ENCODE peak calls at places on chromosomes 16 and 17, in seven cellular contexts. R, A, P, F, U, V and J are unnamed samples.

GRCh38 chr16:48963901-48964615 is 317.6 kb downstream of the CBLN1 start:
- DNase-seq in R (no peak), A (peak; percentile 90), P (no peak), F (no peak), U (no peak), V (no peak), J (no peak)

GRCh38 chr17:683499-684254 is 31.0 kb downstream of the VPS53 start:
- DNase-seq in R (no peak), A (no peak), P (no peak), F (no peak), U (no peak), V (no peak), J (no peak)

GRCh38 chr16:12678983-12679382 is 124.7 kb downstream of the CPPED1 start:
- DNase-seq in R (no peak), A (no peak), P (no peak), F (no peak), U (no peak), V (no peak), J (no peak)

GRCh38 chr17:81931557-81932332 is 4.2 kb upstream of the MAFG start:
- DNase-seq in R (no peak), A (no peak), P (no peak), F (no peak), U (no peak), V (no peak), J (no peak)

GRCh38 chr17:48236681-48237134 is 129.1 kb downstream of the SNX11 start:
- DNase-seq in R (no peak), A (no peak), P (no peak), F (no peak), U (no peak), V (no peak), J (no peak)

GRCh38 chr17:82956146-82956725 is 116.4 kb upstream of the ZNF750 start:
- DNase-seq in R (no peak), A (peak; percentile 49), P (no peak), F (no peak), U (no peak), V (no peak), J (no peak)

GRCh38 chr17:81842378-81842724 is 7.5 kb upstream of the PPP1R27 start:
- DNase-seq in R (no peak), A (no peak), P (no peak), F (no peak), U (no peak), V (no peak), J (no peak)

GRCh38 chr17:65594585-65594940 is 33.1 kb upstream of the AXIN2 start:
- DNase-seq in R (peak; percentile 29), A (peak; percentile 74), P (no peak), F (no peak), U (no peak), V (no peak), J (no peak)

GRCh38 chr17:81840826-81841778 is 6.3 kb upstream of the PPP1R27 start:
- DNase-seq in R (no peak), A (peak; percentile 76), P (no peak), F (no peak), U (peak; percentile 37), V (no peak), J (no peak)

GRCh38 chr17:43814714-43815113 is 18.2 kb downstream of the MPP3 start:
- DNase-seq in R (no peak), A (no peak), P (no peak), F (no peak), U (no peak), V (no peak), J (no peak)

GRCh38 chr17:27241346-27241946 is 52.5 kb upstream of the WSB1 start:
- DNase-seq in R (peak; percentile 12), A (peak; percentile 99), P (no peak), F (no peak), U (peak; percentile 28), V (peak; percentile 58), J (no peak)

GRCh38 chr17:53649201-53649600 is 173.5 kb upstream of the KIF2B start:
- DNase-seq in R (no peak), A (no peak), P (no peak), F (no peak), U (no peak), V (no peak), J (no peak)

GRCh38 chr16:50297301-50298074 is 31.1 kb downstream of the ADCY7 start:
- DNase-seq in R (no peak), A (no peak), P (no peak), F (no peak), U (no peak), V (no peak), J (no peak)

GRCh38 chr17:10614536-10615155 is 42.5 kb downstream of the MYH3 start:
- DNase-seq in R (peak; percentile 21), A (peak; percentile 90), P (no peak), F (no peak), U (peak; percentile 86), V (peak; percentile 28), J (no peak)

GRCh38 chr16:58324792-58325191 is 30.0 kb upstream of the PRSS54 start:
- DNase-seq in R (no peak), A (no peak), P (no peak), F (no peak), U (no peak), V (no peak), J (no peak)

GRCh38 chr17:27376637-27377547 is 79.4 kb upstream of the KSR1 start:
- DNase-seq in R (no peak), A (no peak), P (no peak), F (no peak), U (no peak), V (no peak), J (no peak)

GRCh38 chr17:1673041-1673790 is 11.5 kb downstream of the PRPF8 start:
- DNase-seq in R (peak; percentile 12), A (no peak), P (no peak), F (no peak), U (no peak), V (no peak), J (no peak)

GRCh38 chr16:7526736-7527135 is 194.1 kb downstream of the RBFOX1 start:
- DNase-seq in R (no peak), A (peak; percentile 66), P (no peak), F (no peak), U (no peak), V (no peak), J (no peak)

GRCh38 chr16:60686824-60687223 is 1349.4 kb downstream of the CDH8 start:
- DNase-seq in R (no peak), A (no peak), P (no peak), F (no peak), U (peak; percentile 54), V (no peak), J (no peak)

GRCh38 chr17:78745407-78746088 is 36.5 kb downstream of the CYTH1 start:
- DNase-seq in R (peak; percentile 54), A (no peak), P (no peak), F (no peak), U (peak; percentile 80), V (peak; percentile 33), J (no peak)

GRCh38 chr16:82160226-82160625 is 9.8 kb downstream of the MPHOSPH6 start:
- DNase-seq in R (no peak), A (no peak), P (no peak), F (no peak), U (no peak), V (no peak), J (no peak)

GRCh38 chr17:16922386-16923096 is 49.4 kb downstream of the TNFRSF13B start:
- DNase-seq in R (no peak), A (no peak), P (no peak), F (no peak), U (no peak), V (no peak), J (no peak)

GRCh38 chr17:81510798-81511549 is 1.6 kb downstream of the ACTG1 start:
- DNase-seq in R (peak; percentile 53), A (peak; percentile 56), P (no peak), F (no peak), U (no peak), V (no peak), J (no peak)

GRCh38 chr17:42354956-42355843 is 33.0 kb downstream of the STAT3 start:
- DNase-seq in R (no peak), A (no peak), P (no peak), F (no peak), U (no peak), V (no peak), J (no peak)

GRCh38 chr17:17725853-17726720 is 44.8 kb downstream of the RAI1 start:
- DNase-seq in R (no peak), A (peak; percentile 73), P (no peak), F (no peak), U (no peak), V (no peak), J (no peak)

GRCh38 chr16:75250809-75251279 is 580 bp downstream of the BCAR1 start:
- DNase-seq in R (peak; percentile 22), A (no peak), P (no peak), F (no peak), U (no peak), V (no peak), J (no peak)